ENCODE peak calls at places on chromosomes 11 and 22, in eight cellular contexts. N is NCI-H1092; S is HEK293T; X is neural progenitor cell; R is fibroblast of the conjunctiva; F is SJSA1; V is stimulated activated CD4-positive, alpha-beta T cell treated with anti-CD3 and anti-CD28 coated beads, Interleukin-2, amount 100 ng/mL, for 48 hours; L is hippocampal formation. D is an unnamed sample.

GRCh38 chr22:50085211-50085999 is at the start of gene MLC1:
- DNase-seq in R (no peak), V (no peak), N (no peak), L (peak; percentile 47), S (peak; percentile 28), X (no peak), F (no peak), D (peak; percentile 89)

GRCh38 chr22:29190915-29191314 is 14.8 kb upstream of the EMID1 start:
- DNase-seq in L (no peak), F (no peak), S (no peak), V (no peak), R (no peak), N (no peak), X (no peak), D (no peak)

GRCh38 chr11:67389477-67389876 is 2.3 kb upstream of the RAD9A start:
- DNase-seq in R (no peak), V (no peak), F (no peak), S (peak; percentile 65), L (no peak), N (no peak), X (peak; percentile 66), D (peak; percentile 50)

GRCh38 chr22:19038164-19038546 is 84.1 kb downstream of the DGCR2 start:
- DNase-seq in S (no peak), L (no peak), X (no peak), N (no peak), V (no peak), F (no peak), R (no peak), D (no peak)

GRCh38 chr22:20552450-20552894 is 45.1 kb downstream of the MED15 start:
- DNase-seq in S (no peak), X (no peak), N (no peak), R (no peak), L (peak; percentile 61), V (no peak), F (no peak), D (peak; percentile 32)

GRCh38 chr22:49356428-49356827 is 471.2 kb downstream of the BRD1 start:
- DNase-seq in F (no peak), N (no peak), V (no peak), X (no peak), R (no peak), L (no peak), S (no peak), D (no peak)

GRCh38 chr11:19536131-19536530 is 176.5 kb upstream of the NAV2 start:
- DNase-seq in V (no peak), R (no peak), F (no peak), S (no peak), X (no peak), N (no peak), L (no peak), D (no peak)

GRCh38 chr11:11465280-11465679 is 112.2 kb upstream of the CSNK2A3 start:
- DNase-seq in V (no peak), R (no peak), X (no peak), N (no peak), F (no peak), S (no peak), L (no peak), D (no peak)

GRCh38 chr11:3176487-3176886 is 11.4 kb upstream of the OSBPL5 start:
- DNase-seq in N (no peak), X (no peak), L (no peak), V (no peak), F (no peak), S (no peak), R (no peak), D (no peak)

GRCh38 chr11:115214644-115215305 is 289.4 kb downstream of the CADM1 start:
- DNase-seq in S (no peak), R (no peak), N (no peak), V (no peak), X (no peak), F (no peak), L (no peak), D (no peak)

GRCh38 chr22:23751441-23751996 is 607 bp upstream of the ZNF70 start:
- DNase-seq in X (peak; percentile 68), R (no peak), N (no peak), F (no peak), L (no peak), S (peak; percentile 48), V (no peak), D (no peak)

GRCh38 chr11:64181506-64182411 is 4.2 kb upstream of the STIP1 start:
- DNase-seq in N (no peak), R (peak; percentile 80), S (peak; percentile 79), L (peak; percentile 92), F (peak; percentile 95), X (peak; percentile 74), V (peak; percentile 47), D (peak; percentile 96)

GRCh38 chr11:72195921-72196320 is 4.0 kb downstream of the FOLR1 start:
- DNase-seq in S (no peak), V (no peak), L (no peak), N (no peak), X (no peak), R (no peak), F (no peak), D (no peak)

GRCh38 chr11:2578006-2578933 is 121.5 kb downstream of the KCNQ1OT1 start:
- DNase-seq in S (no peak), F (no peak), X (no peak), L (no peak), N (no peak), V (no peak), R (no peak), D (peak; percentile 22)

GRCh38 chr11:16587670-16588069 is 150.8 kb upstream of the C11orf58 start:
- DNase-seq in S (no peak), F (no peak), X (no peak), R (no peak), V (no peak), L (no peak), N (no peak), D (peak; percentile 19)

GRCh38 chr11:128502736-128503135 is 84.6 kb downstream of the ETS1 start:
- DNase-seq in F (peak; percentile 64), X (no peak), R (no peak), N (no peak), S (no peak), V (no peak), L (no peak), D (peak; percentile 89)

GRCh38 chr22:50398698-50399648 is 55.8 kb downstream of the PPP6R2 start:
- DNase-seq in F (no peak), L (no peak), X (no peak), V (no peak), N (no peak), R (no peak), S (no peak), D (no peak)

GRCh38 chr11:42013656-42014201 is 554.3 kb upstream of the LRRC4C start:
- DNase-seq in S (no peak), V (no peak), L (no peak), N (no peak), F (no peak), R (no peak), X (no peak), D (no peak)

GRCh38 chr11:420911-421321 is 6.1 kb upstream of the SIGIRR start:
- DNase-seq in R (no peak), V (no peak), F (no peak), S (no peak), N (no peak), X (no peak), L (no peak), D (no peak)

GRCh38 chr22:40310081-40310770 is 36.1 kb upstream of the ADSL start:
- DNase-seq in L (no peak), X (no peak), S (no peak), V (no peak), R (peak; percentile 86), N (no peak), F (peak; percentile 75), D (peak; percentile 90)

GRCh38 chr11:133163463-133164419 is 368.6 kb downstream of the OPCML start:
- DNase-seq in S (peak; percentile 52), V (no peak), R (peak; percentile 5), F (no peak), N (peak; percentile 60), L (peak; percentile 20), X (peak; percentile 62), D (peak; percentile 74)

GRCh38 chr11:86816251-86816726 is 15.9 kb downstream of the PRSS23 start:
- DNase-seq in L (no peak), X (no peak), F (no peak), V (no peak), S (no peak), N (no peak), R (no peak), D (peak; percentile 67)

GRCh38 chr22:45905924-45906865 is 70.8 kb downstream of the WNT7B start:
- DNase-seq in N (no peak), V (no peak), X (peak; percentile 67), S (no peak), F (peak; percentile 81), R (peak; percentile 8), L (no peak), D (peak; percentile 85)

GRCh38 chr11:132115454-132115853 is 745.0 kb downstream of the NTM start:
- DNase-seq in V (no peak), F (no peak), L (no peak), X (no peak), R (no peak), S (no peak), N (no peak), D (peak; percentile 46)

GRCh38 chr11:47408598-47409439 is 429 bp downstream of the SLC39A13 start:
- DNase-seq in N (no peak), F (peak; percentile 81), X (peak; percentile 37), S (no peak), R (peak; percentile 45), V (no peak), L (no peak), D (peak; percentile 86)

GRCh38 chr11:61969838-61970452 is 2.5 kb upstream of the FTH1 start:
- DNase-seq in N (no peak), V (no peak), L (no peak), R (peak; percentile 74), F (no peak), X (no peak), S (no peak), D (no peak)

GRCh38 chr22:37121887-37122591 is 12.5 kb upstream of the TMPRSS6 start:
- DNase-seq in R (no peak), F (peak; percentile 60), S (no peak), X (no peak), V (peak; percentile 78), N (no peak), L (no peak), D (peak; percentile 42)

GRCh38 chr11:11752688-11753087 is 89.1 kb upstream of the USP47 start:
- DNase-seq in F (no peak), S (no peak), N (no peak), L (no peak), V (no peak), R (no peak), X (peak; percentile 5), D (no peak)

GRCh38 chr11:40388097-40388818 is 1071.2 kb downstream of the LRRC4C start:
- DNase-seq in S (no peak), N (no peak), X (no peak), L (no peak), R (no peak), F (no peak), V (no peak), D (peak; percentile 54)

GRCh38 chr22:22030493-22031182 is 48.1 kb upstream of the TOP3B start:
- DNase-seq in V (no peak), X (no peak), L (no peak), R (no peak), F (no peak), N (peak; percentile 1), S (peak; percentile 46), D (no peak)

GRCh38 chr11:128552783-128553661 is 34.3 kb downstream of the ETS1 start:
- DNase-seq in R (no peak), N (no peak), X (peak; percentile 50), F (no peak), S (no peak), V (no peak), L (peak; percentile 65), D (no peak)

D was measured in astrocyte of the hippocampus.